ENCODE peak calls at places on chromosomes 3 and 15, in seven cellular contexts. O, Y, C, B, T, M and E are unnamed samples.

GRCh38 chr3:25532763-25533162 is 104.7 kb downstream of the RARB start:
- DNase-seq in T (no peak), Y (peak), M (no peak), O (no peak), C (peak), B (peak), E (no peak)

GRCh38 chr3:136251511-136251910 is 1.4 kb downstream of the PCCB start:
- DNase-seq in Y (no peak), B (no peak), T (no peak), M (no peak), C (no peak), O (no peak), E (no peak)

GRCh38 chr15:71812966-71813722 is 2.8 kb downstream of the NR2E3 start:
- DNase-seq in O (no peak), M (no peak), C (no peak), T (no peak), Y (no peak), B (no peak), E (no peak)

GRCh38 chr3:105228696-105229095 is 138.0 kb upstream of the ALCAM start:
- DNase-seq in B (no peak), Y (no peak), T (no peak), O (no peak), C (no peak), M (no peak), E (no peak)

GRCh38 chr15:25739687-25740121 is 123.4 kb downstream of the ATP10A start:
- DNase-seq in M (peak), Y (peak), C (no peak), B (peak), T (peak), O (no peak), E (no peak)

GRCh38 chr3:154753101-154753500 is 323.1 kb upstream of the GPR149 start:
- DNase-seq in M (no peak), Y (no peak), C (no peak), B (no peak), O (no peak), T (no peak), E (no peak)

GRCh38 chr15:59158701-59159034 is 48.0 kb upstream of the LDHAL6B start:
- DNase-seq in M (no peak), O (peak), B (no peak), T (no peak), Y (no peak), C (no peak), E (no peak)

GRCh38 chr3:178095522-178095921 is 440.7 kb upstream of the KCNMB2 start:
- DNase-seq in O (no peak), T (no peak), M (no peak), Y (no peak), B (no peak), C (no peak), E (no peak)

GRCh38 chr3:111541911-111542483 is at the start of gene CD96:
- DNase-seq in M (peak), T (no peak), Y (peak), O (no peak), C (peak), B (peak), E (no peak)

GRCh38 chr3:13427662-13428603 is 7.8 kb upstream of the NUP210 start:
- DNase-seq in M (no peak), B (no peak), O (no peak), T (no peak), Y (no peak), C (no peak), E (no peak)

GRCh38 chr3:154229217-154229590 is 95.1 kb downstream of the DHX36 start:
- DNase-seq in Y (no peak), B (peak), O (no peak), C (no peak), M (no peak), T (no peak), E (no peak)

GRCh38 chr3:114732353-114732752 is 414.7 kb downstream of the ZBTB20 start:
- DNase-seq in M (no peak), C (no peak), T (no peak), Y (no peak), B (no peak), O (no peak), E (no peak)

GRCh38 chr3:58488962-58489361 is 2.9 kb upstream of the KCTD6 start:
- DNase-seq in M (no peak), B (no peak), Y (no peak), C (no peak), O (no peak), T (no peak), E (no peak)

GRCh38 chr3:165103616-165104015 is 25.3 kb upstream of the SI start:
- DNase-seq in C (no peak), M (no peak), O (no peak), Y (no peak), B (no peak), T (no peak), E (no peak)

GRCh38 chr15:67063689-67064606 is 1.5 kb upstream of the SMAD3 start:
- DNase-seq in Y (peak), M (no peak), O (no peak), B (peak), C (peak), T (no peak), E (no peak)

GRCh38 chr15:66566963-66567531 is 1.2 kb upstream of the LCTL start:
- DNase-seq in M (peak), O (peak), Y (peak), T (peak), C (peak), B (peak), E (no peak)

GRCh38 chr3:8665407-8665896 is 20.9 kb upstream of the SSUH2 start:
- DNase-seq in M (no peak), O (no peak), T (no peak), C (no peak), B (no peak), Y (no peak), E (no peak)